ENCODE peak calls at places on chromosomes 16 and 17, in seven cellular contexts. J is NCI-H2107; M is HT-29; G is SHP77; D is CD4-positive, alpha-beta memory T cell; Q is mesendoderm; V is left cardiac atrium. H is an unnamed sample.

GRCh38 chr16:14356064-14356463 is 274.0 kb downstream of the PARN start:
- DNase-seq in D (no peak), G (no peak), Q (no peak), M (no peak), J (no peak), V (no peak), H (no peak)

GRCh38 chr16:47858333-47859067 is 297.3 kb downstream of the ABCC12 start:
- DNase-seq in J (no peak), D (no peak), V (no peak), G (no peak), Q (no peak), M (no peak), H (no peak)

GRCh38 chr17:73419896-73420295 is 108.1 kb upstream of the CDC42EP4 start:
- DNase-seq in M (no peak), V (no peak), J (no peak), G (no peak), Q (no peak), D (no peak), H (no peak)

GRCh38 chr17:32191306-32191705 is 49.0 kb downstream of the RHOT1 start:
- DNase-seq in V (no peak), Q (no peak), J (no peak), D (no peak), M (no peak), G (no peak), H (no peak)

GRCh38 chr17:67751101-67752074 is 33.7 kb downstream of the NOL11 start:
- DNase-seq in J (no peak), V (no peak), D (no peak), Q (no peak), G (no peak), M (no peak), H (no peak)

GRCh38 chr17:14428640-14429029 is 127.8 kb downstream of the HS3ST3B1 start:
- DNase-seq in M (no peak), D (peak), J (no peak), V (no peak), G (no peak), Q (no peak), H (no peak)

GRCh38 chr16:59527206-59527997 is 793.3 kb upstream of the GOT2 start:
- DNase-seq in G (no peak), Q (peak), M (peak), V (no peak), D (no peak), J (no peak), H (peak)

GRCh38 chr17:74391771-74392170 is 24.5 kb downstream of the GPR142 start:
- DNase-seq in M (no peak), J (no peak), V (no peak), G (no peak), D (no peak), Q (no peak), H (no peak)

GRCh38 chr17:74118504-74118903 is 85.0 kb upstream of the RPL38 start:
- DNase-seq in Q (peak), J (no peak), M (peak), D (no peak), V (no peak), G (peak), H (no peak)

GRCh38 chr17:38357488-38358123 is 6.0 kb downstream of the SOCS7 start:
- DNase-seq in M (no peak), J (no peak), D (no peak), G (no peak), Q (no peak), V (no peak), H (no peak)

GRCh38 chr17:57424777-57425188 is 168.5 kb downstream of the MSI2 start:
- DNase-seq in J (no peak), G (no peak), Q (peak), D (no peak), V (no peak), M (peak), H (no peak)

GRCh38 chr17:57486978-57487377 is 230.7 kb downstream of the MSI2 start:
- DNase-seq in Q (no peak), G (no peak), D (no peak), V (no peak), M (no peak), J (no peak), H (no peak)

GRCh38 chr17:75595919-75596310 is 8.3 kb downstream of the MYO15B start:
- DNase-seq in G (no peak), J (no peak), Q (no peak), D (no peak), V (no peak), M (no peak), H (no peak)

GRCh38 chr17:2214887-2215615 is 88.5 kb downstream of the SMG6 start:
- DNase-seq in V (peak), D (no peak), M (no peak), Q (no peak), G (peak), J (no peak), H (no peak)

GRCh38 chr16:53844796-53845195 is 140.8 kb downstream of the FTO start:
- DNase-seq in M (no peak), J (no peak), V (no peak), G (no peak), Q (no peak), D (no peak), H (no peak)

GRCh38 chr17:37146578-37147119 is 197.9 kb downstream of the AATF start:
- DNase-seq in G (no peak), D (no peak), Q (no peak), M (no peak), J (no peak), V (no peak), H (no peak)

GRCh38 chr17:18231156-18231555 is 5.7 kb downstream of the LLGL1 start:
- DNase-seq in M (no peak), G (no peak), V (no peak), Q (no peak), J (no peak), D (no peak), H (no peak)

GRCh38 chr16:57519796-57520360 is 16.5 kb downstream of the CCDC102A start:
- DNase-seq in M (peak), D (peak), G (peak), J (peak), V (peak), Q (peak), H (peak)

GRCh38 chr17:77836557-77837041 is 121.9 kb upstream of the TNRC6C start:
- DNase-seq in G (no peak), D (peak), M (no peak), Q (no peak), V (no peak), J (no peak), H (peak)

GRCh38 chr17:6487243-6488007 is 43.2 kb downstream of the PIMREG start:
- DNase-seq in D (no peak), Q (no peak), G (no peak), M (no peak), J (no peak), V (peak), H (no peak)

GRCh38 chr17:50613007-50613406 is 21.7 kb upstream of the ABCC3 start:
- DNase-seq in V (no peak), M (no peak), Q (no peak), D (no peak), G (no peak), J (no peak), H (no peak)

GRCh38 chr16:67068212-67068753 is 39.3 kb downstream of the CBFB start:
- DNase-seq in J (no peak), M (no peak), V (no peak), D (no peak), Q (no peak), G (no peak), H (no peak)

GRCh38 chr17:68700391-68700790 is 99.2 kb upstream of the FAM20A start:
- DNase-seq in V (no peak), J (no peak), D (no peak), Q (no peak), M (no peak), G (no peak), H (no peak)

GRCh38 chr17:22516861-22517636 is 824.7 kb downstream of the KCNJ18 start:
- DNase-seq in M (no peak), D (no peak), Q (no peak), G (no peak), V (no peak), J (no peak), H (no peak)

GRCh38 chr16:31707743-31708335 is 165.8 kb upstream of the ZNF267 start:
- DNase-seq in M (no peak), Q (no peak), D (no peak), J (no peak), V (no peak), G (no peak), H (no peak)

GRCh38 chr17:14780116-14780515 is 479.2 kb downstream of the HS3ST3B1 start:
- DNase-seq in V (no peak), Q (no peak), D (no peak), G (no peak), J (no peak), M (no peak), H (no peak)

GRCh38 chr16:53703590-53704444 is at the start of the genes FTO and RPGRIP1L:
- DNase-seq in G (peak), D (peak), J (peak), V (peak), M (peak), Q (peak), H (peak)

GRCh38 chr16:23082161-23082788 is 67.0 kb downstream of the USP31 start:
- DNase-seq in Q (no peak), G (no peak), V (no peak), D (no peak), M (no peak), J (peak), H (no peak)

GRCh38 chr17:27560668-27561067 is 70.3 kb upstream of the LGALS9 start:
- DNase-seq in D (no peak), G (no peak), Q (no peak), M (no peak), J (no peak), V (peak), H (no peak)

GRCh38 chr17:75937652-75938051 is 3.2 kb downstream of the FBF1 start:
- DNase-seq in Q (no peak), V (no peak), D (no peak), J (no peak), M (no peak), G (no peak), H (no peak)

GRCh38 chr17:43779145-43780125 is 658 bp upstream of the DUSP3 start:
- DNase-seq in M (no peak), D (no peak), Q (peak), G (no peak), J (no peak), V (peak), H (no peak)

GRCh38 chr17:20085283-20085875 is 76.2 kb downstream of the SPECC1 start:
- DNase-seq in M (no peak), Q (no peak), D (no peak), G (no peak), J (no peak), V (no peak), H (no peak)

GRCh38 chr17:27807567-27808470 is 7.5 kb upstream of the NOS2 start:
- DNase-seq in V (no peak), G (no peak), Q (no peak), J (peak), D (peak), M (no peak), H (peak)

GRCh38 chr16:14629612-14629918 is 495 bp downstream of the PARN start:
- DNase-seq in Q (peak), D (no peak), M (peak), V (no peak), J (no peak), G (peak), H (no peak)

GRCh38 chr16:27862953-27863352 is 200.6 kb downstream of the GSG1L start:
- DNase-seq in D (no peak), Q (no peak), M (no peak), J (no peak), V (no peak), G (no peak), H (no peak)

GRCh38 chr17:4074831-4075495 is 67.9 kb downstream of the ZZEF1 start:
- DNase-seq in M (peak), Q (peak), J (no peak), G (peak), D (peak), V (no peak), H (peak)

GRCh38 chr16:69513180-69513966 is 52.4 kb upstream of the NFAT5 start:
- DNase-seq in J (no peak), Q (peak), D (no peak), V (no peak), G (no peak), M (peak), H (no peak)

GRCh38 chr16:64162613-64163375 is 959.1 kb downstream of the CDH11 start:
- DNase-seq in Q (no peak), V (no peak), D (no peak), M (no peak), G (no peak), J (no peak), H (no peak)